ENCODE peak calls at places on chromosomes 16 and 17, in six cellular contexts. Y is transverse colon, O is left ventricle myocardium inferior, X is AG04450, A is IMR-90, U is AG10803. V is an unnamed sample.

GRCh38 chr17:62804822-62805221 is 3.3 kb downstream of the MARCHF10 start:
- DNase-seq in Y (no peak), A (peak), O (no peak), X (no peak), U (peak), V (peak)

GRCh38 chr16:85206472-85207356 is 94.4 kb upstream of the CIBAR2 start:
- DNase-seq in U (no peak), Y (peak), A (peak), O (peak), X (no peak), V (no peak)

GRCh38 chr17:68749742-68750562 is 148.8 kb upstream of the FAM20A start:
- DNase-seq in U (no peak), X (no peak), A (no peak), Y (no peak), O (no peak), V (peak)

GRCh38 chr16:53492499-53492898 is 10.5 kb downstream of the AKTIP start:
- DNase-seq in O (no peak), Y (no peak), X (no peak), A (no peak), U (no peak), V (no peak)

GRCh38 chr17:79905832-79906231 is 66.6 kb upstream of the CBX4 start:
- DNase-seq in Y (no peak), X (no peak), O (no peak), A (no peak), U (no peak), V (peak)

GRCh38 chr17:77129568-77130301 is 11.0 kb upstream of the SEC14L1 start:
- DNase-seq in U (peak), O (no peak), X (no peak), Y (no peak), A (peak), V (no peak)

GRCh38 chr17:80800775-80801391 is 190.8 kb upstream of the CHMP6 start:
- DNase-seq in U (no peak), A (no peak), O (no peak), X (no peak), Y (no peak), V (no peak)

GRCh38 chr17:78253946-78254672 is 22.7 kb downstream of the TMEM235 start:
- DNase-seq in X (peak), A (peak), Y (peak), U (peak), O (peak), V (peak)

GRCh38 chr17:72587773-72588511 is 467.1 kb downstream of the SOX9 start:
- DNase-seq in U (no peak), Y (peak), A (peak), O (no peak), X (no peak), V (peak)

GRCh38 chr16:1876468-1876867 is 4.5 kb upstream of the MEIOB start:
- DNase-seq in U (no peak), A (no peak), X (no peak), O (no peak), Y (no peak), V (no peak)

GRCh38 chr16:15996432-15997109 is 47.2 kb downstream of the ABCC1 start:
- DNase-seq in O (no peak), X (peak), A (peak), Y (no peak), U (peak), V (peak)

DNA sequence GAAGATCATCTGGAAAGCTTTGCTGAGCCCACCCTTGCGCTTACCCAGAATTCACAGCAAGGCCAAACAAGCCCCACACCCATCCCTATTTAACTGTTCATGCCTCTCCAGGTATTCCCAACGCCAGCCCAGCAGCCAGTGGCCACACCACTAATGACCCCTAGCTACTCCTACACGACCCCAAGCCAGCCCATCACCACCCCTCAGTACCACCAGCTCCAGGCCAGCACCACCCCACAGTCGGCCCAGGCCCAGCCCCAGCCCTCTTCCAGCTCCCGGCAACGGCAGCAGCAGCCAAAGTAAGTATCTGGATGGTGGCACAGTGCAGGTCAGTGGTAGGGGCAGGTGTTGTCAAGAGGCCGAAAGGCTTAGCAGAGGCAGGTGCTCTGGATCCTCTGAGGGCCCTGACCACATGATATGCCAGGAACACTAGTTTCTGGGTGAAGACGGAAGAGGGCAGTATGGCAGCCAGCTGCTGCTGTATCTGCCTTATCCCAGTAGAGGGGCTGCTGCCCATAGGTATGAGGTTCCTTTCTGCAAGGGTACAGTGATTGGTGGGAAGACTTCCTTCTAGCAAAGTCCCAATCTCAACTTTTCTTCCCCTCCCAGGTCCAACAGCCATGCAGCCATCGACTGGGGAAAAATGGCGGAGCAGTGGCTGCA is 10.7 kb downstream of the PROCA1 start:
- DNase-seq in U (no peak), Y (no peak), X (no peak), A (no peak), O (no peak), V (no peak)
- TF ChIP-seq CTCF in U (no peak), Y (no peak), X (no peak), A (no peak), O (no peak), V (no peak)

GRCh38 chr17:40364121-40364861 is at the start of gene GJD3:
- DNase-seq in U (no peak), Y (no peak), A (no peak), X (no peak), O (no peak), V (no peak)
- H3K4me3 ChIP-seq in U (peak), Y (peak), A (peak), X (peak), O (peak), V (peak)

GRCh38 chr16:72101195-72101594 is 7.5 kb downstream of the DHX38 start:
- DNase-seq in Y (no peak), X (no peak), O (no peak), A (no peak), U (no peak), V (no peak)

GRCh38 chr16:72104905-72105304 is 11.3 kb downstream of the DHX38 start:
- DNase-seq in U (no peak), X (no peak), O (no peak), Y (no peak), A (no peak), V (no peak)

GRCh38 chr16:72094266-72094610 is 591 bp downstream of the DHX38 start:
- DNase-seq in U (peak), A (no peak), O (no peak), X (no peak), Y (no peak), V (no peak)

GRCh38 chr16:72098936-72099335 is 5.3 kb downstream of the DHX38 start:
- DNase-seq in A (no peak), U (no peak), Y (no peak), X (no peak), O (no peak), V (no peak)

DNA sequence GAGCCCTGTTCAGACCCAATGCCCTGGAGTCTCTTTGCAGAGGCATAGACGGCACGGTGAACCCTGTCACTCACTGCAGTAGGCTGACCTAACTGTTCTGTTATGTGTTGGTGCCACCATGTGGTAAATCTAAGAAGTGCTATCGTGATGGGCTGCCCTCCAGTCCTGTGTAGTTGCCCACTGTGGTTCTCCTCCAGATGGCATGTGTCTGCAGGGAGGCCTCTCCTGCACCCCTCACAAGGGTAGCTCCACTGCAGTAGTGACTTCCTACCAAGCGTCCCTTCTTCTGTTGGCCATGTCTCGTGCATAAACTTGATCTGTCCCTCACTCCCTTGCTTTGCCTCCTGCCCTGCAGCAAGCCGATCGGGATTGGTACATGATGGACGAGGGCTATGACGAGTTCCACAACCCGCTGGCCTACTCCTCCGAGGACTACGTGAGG is 5.8 kb downstream of the DHX38 start:
- DNase-seq in X (no peak), A (peak), U (peak), Y (peak), O (no peak), V (peak)
- TF ChIP-seq CTCF in X (peak), A (peak), U (peak), Y (peak), O (peak), V (peak)

DNA sequence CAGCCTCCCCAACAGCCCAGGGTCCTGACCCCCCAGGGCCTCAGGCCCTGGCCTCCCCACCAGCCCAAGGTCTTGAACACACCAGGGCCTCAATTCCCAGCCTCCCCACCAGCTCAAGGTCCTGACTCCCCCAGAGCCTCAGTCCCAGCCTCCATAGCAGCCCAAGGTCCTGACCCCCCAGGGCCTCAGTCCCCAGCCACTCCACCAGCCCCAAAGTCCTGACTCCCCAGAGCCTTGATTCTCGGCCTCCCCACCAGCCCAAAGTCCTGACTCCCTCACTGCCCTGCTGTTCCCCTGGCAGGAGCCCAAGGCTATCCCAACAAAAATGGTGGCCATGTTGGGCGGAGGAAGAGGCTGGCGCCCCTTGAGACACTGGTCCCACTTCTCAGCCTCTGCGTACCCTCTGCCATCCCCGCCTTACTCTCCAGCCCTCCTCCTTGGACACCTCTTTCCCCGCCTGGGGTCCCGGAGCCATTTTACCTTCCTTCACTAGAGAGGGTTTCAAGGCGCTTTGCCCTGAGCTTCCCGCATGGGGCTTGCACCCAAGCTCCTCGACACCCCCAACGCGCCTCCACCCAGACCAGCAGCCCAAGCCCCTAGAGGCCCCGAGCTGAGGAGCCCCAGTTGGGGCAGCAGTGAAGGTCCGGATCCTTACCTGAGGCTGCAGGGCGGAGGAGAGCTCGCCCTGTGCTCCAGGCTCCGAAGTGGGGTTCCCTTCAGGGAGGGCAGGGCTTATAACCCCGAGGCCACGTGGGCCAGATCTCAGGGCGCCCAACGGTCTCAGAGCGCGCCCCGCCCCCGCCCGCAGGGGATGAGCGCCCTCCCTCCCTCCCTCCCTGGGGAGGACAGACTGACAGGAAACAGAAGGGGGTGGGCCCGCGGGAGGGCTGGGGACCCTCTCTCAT is 3.5 kb upstream of the TSPOAP1 start:
- DNase-seq in U (no peak), O (peak), A (no peak), X (no peak), Y (peak), V (no peak)
- H3K4me3 ChIP-seq in U (no peak), O (peak), A (no peak), X (no peak), Y (peak), V (no peak)